ENCODE peak calls at places on chromosomes 2 and 18, in four cellular contexts. One of them, this sample, is unnamed.

GRCh38 chr18:70328169-70328568 is 39.3 kb downstream of the SOCS6 start:
- DNase-seq in neural crest cell: no peak
- DNase-seq in hypothalamus: no peak
- DNase-seq in NCI-H1930: no peak
- DNase-seq in this sample: no peak

GRCh38 chr18:76621782-76622495 is 126.9 kb upstream of the ZNF516 start:
- DNase-seq in NCI-H1930: peak
- DNase-seq in neural crest cell: no peak
- DNase-seq in hypothalamus: no peak
- DNase-seq in this sample: no peak

GRCh38 chr2:45275235-45275805 is 266.1 kb upstream of the SIX2 start:
- DNase-seq in hypothalamus: no peak
- DNase-seq in neural crest cell: no peak
- DNase-seq in NCI-H1930: no peak
- DNase-seq in this sample: no peak

GRCh38 chr2:112109278-112109677 is 28.9 kb upstream of the FBLN7 start:
- DNase-seq in NCI-H1930: no peak
- DNase-seq in hypothalamus: no peak
- DNase-seq in neural crest cell: no peak
- DNase-seq in this sample: no peak

GRCh38 chr2:85213404-85213803 is 80.2 kb downstream of the TCF7L1 start:
- DNase-seq in hypothalamus: no peak
- DNase-seq in NCI-H1930: no peak
- DNase-seq in neural crest cell: no peak
- DNase-seq in this sample: no peak

GRCh38 chr18:13563390-13563805 is 163.0 kb downstream of the FAM210A start:
- DNase-seq in neural crest cell: no peak
- DNase-seq in NCI-H1930: no peak
- DNase-seq in hypothalamus: no peak
- DNase-seq in this sample: no peak

GRCh38 chr2:169303579-169304285 is 58.6 kb downstream of the LRP2 start:
- DNase-seq in neural crest cell: no peak
- DNase-seq in NCI-H1930: no peak
- DNase-seq in hypothalamus: no peak
- DNase-seq in this sample: no peak

GRCh38 chr2:20225294-20226151 is 593 bp upstream of the SDC1 start:
- DNase-seq in NCI-H1930: peak
- DNase-seq in hypothalamus: no peak
- DNase-seq in neural crest cell: peak
- DNase-seq in this sample: peak

GRCh38 chr2:150075831-150076230 is 411.6 kb downstream of the RND3 start:
- DNase-seq in neural crest cell: no peak
- DNase-seq in hypothalamus: no peak
- DNase-seq in NCI-H1930: no peak
- DNase-seq in this sample: no peak

GRCh38 chr2:29192526-29192925 is 77.3 kb downstream of the CLIP4 start:
- DNase-seq in NCI-H1930: no peak
- DNase-seq in neural crest cell: no peak
- DNase-seq in hypothalamus: no peak
- DNase-seq in this sample: no peak

GRCh38 chr18:22168360-22168921 is 948 bp upstream of the GATA6 start:
- DNase-seq in hypothalamus: no peak
- DNase-seq in NCI-H1930: peak
- DNase-seq in neural crest cell: peak
- DNase-seq in this sample: peak

GRCh38 chr2:27212626-27213471 is 781 bp upstream of the SLC5A6 start:
- DNase-seq in NCI-H1930: peak
- DNase-seq in neural crest cell: peak
- DNase-seq in hypothalamus: no peak
- DNase-seq in this sample: peak

GRCh38 chr2:37350034-37350433 is 5.6 kb downstream of the QPCT start:
- DNase-seq in NCI-H1930: peak
- DNase-seq in neural crest cell: no peak
- DNase-seq in hypothalamus: no peak
- DNase-seq in this sample: no peak

GRCh38 chr18:55275042-55275897 is 312.7 kb downstream of the TCF4 start:
- DNase-seq in hypothalamus: no peak
- DNase-seq in neural crest cell: no peak
- DNase-seq in NCI-H1930: no peak
- DNase-seq in this sample: no peak

GRCh38 chr2:108958002-108958401 is 31.0 kb downstream of the EDAR start:
- DNase-seq in neural crest cell: no peak
- DNase-seq in hypothalamus: no peak
- DNase-seq in NCI-H1930: no peak
- DNase-seq in this sample: no peak

This sample was measured in GM13977.